ENCODE peak calls at places on chromosomes 3 and 15, in four cellular contexts. Q is A549, J is IMR-90, N is heart left ventricle. U is an unnamed sample.

GRCh38 chr3:156511987-156512677 is 42.8 kb downstream of the SSR3 start:
- DNase-seq in J (no peak), Q (no peak), N (no peak), U (no peak)

GRCh38 chr3:71444028-71444860 is 139.3 kb downstream of the FOXP1 start:
- DNase-seq in N (peak), J (peak), Q (no peak), U (peak)

GRCh38 chr15:95557226-95558046 is 773.1 kb upstream of the NR2F2 start:
- DNase-seq in J (peak), N (peak), Q (peak), U (peak)

GRCh38 chr3:181619897-181620296 is 91.8 kb upstream of the SOX2 start:
- DNase-seq in Q (no peak), J (no peak), N (no peak), U (no peak)

GRCh38 chr3:176914764-176915163 is 282.5 kb downstream of the TBL1XR1 start:
- DNase-seq in Q (no peak), J (no peak), N (no peak), U (no peak)

GRCh38 chr15:72599855-72600464 is 54.5 kb upstream of the GOLGA6B start:
- DNase-seq in N (no peak), J (peak), Q (peak), U (peak)

GRCh38 chr3:123758081-123758564 is 126.0 kb downstream of the MYLK start:
- DNase-seq in Q (peak), J (peak), N (no peak), U (no peak)

GRCh38 chr3:193344471-193344870 is 34.1 kb downstream of the ATP13A5 start:
- DNase-seq in J (no peak), N (no peak), Q (no peak), U (no peak)

GRCh38 chr3:16239776-16240175 is 25.0 kb downstream of the DPH3 start:
- DNase-seq in N (no peak), Q (no peak), J (peak), U (no peak)

GRCh38 chr3:161348791-161349400 is 22.4 kb downstream of the SPTSSB start:
- DNase-seq in J (no peak), Q (no peak), N (no peak), U (no peak)

GRCh38 chr15:46413799-46414198 is 779.0 kb downstream of the SQOR start:
- DNase-seq in J (peak), N (no peak), Q (no peak), U (no peak)

GRCh38 chr15:19899021-19899824 is 642.4 kb downstream of the GOLGA6L6 start:
- DNase-seq in N (no peak), J (no peak), Q (no peak), U (no peak)

GRCh38 chr3:49422379-49423248 is at the start of gene AMT:
- DNase-seq in N (peak), J (peak), Q (no peak), U (no peak)

DNA sequence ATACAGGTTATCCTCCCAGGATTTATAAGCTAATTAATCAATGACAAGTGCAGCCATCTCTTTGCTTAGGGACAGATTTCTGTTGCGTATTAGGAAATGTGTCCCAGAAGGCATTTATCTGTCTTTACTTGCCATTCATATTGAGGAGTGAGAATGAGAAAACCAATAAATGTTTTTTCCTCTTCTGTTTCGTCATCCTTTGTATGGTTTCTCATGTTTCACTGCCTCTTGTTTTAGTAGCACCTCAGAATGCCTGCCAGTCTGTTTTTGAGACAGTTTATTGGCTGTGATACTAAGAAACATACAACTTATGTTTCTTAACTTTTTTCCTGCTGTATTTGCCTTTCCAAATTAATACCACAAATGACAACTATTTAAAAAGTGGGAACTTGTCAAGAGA is 390.2 kb upstream of the GOLIM4 start:
- DNase-seq in Q (no peak), N (no peak), J (no peak), U (no peak)
- TF ChIP-seq POLR2A in Q (no peak), N (no peak), J (no peak), U (no peak)

GRCh38 chr15:58178668-58179067 is 40.5 kb downstream of the AQP9 start:
- DNase-seq in J (no peak), Q (no peak), N (no peak), U (no peak)

GRCh38 chr15:58179206-58179605 is 41.0 kb downstream of the AQP9 start:
- DNase-seq in N (no peak), J (peak), Q (no peak), U (no peak)

GRCh38 chr15:58175955-58176354 is 37.8 kb downstream of the AQP9 start:
- DNase-seq in Q (no peak), N (no peak), J (no peak), U (no peak)

GRCh38 chr15:58182460-58183163 is 44.4 kb downstream of the AQP9 start:
- DNase-seq in N (peak), Q (peak), J (peak), U (peak)

DNA sequence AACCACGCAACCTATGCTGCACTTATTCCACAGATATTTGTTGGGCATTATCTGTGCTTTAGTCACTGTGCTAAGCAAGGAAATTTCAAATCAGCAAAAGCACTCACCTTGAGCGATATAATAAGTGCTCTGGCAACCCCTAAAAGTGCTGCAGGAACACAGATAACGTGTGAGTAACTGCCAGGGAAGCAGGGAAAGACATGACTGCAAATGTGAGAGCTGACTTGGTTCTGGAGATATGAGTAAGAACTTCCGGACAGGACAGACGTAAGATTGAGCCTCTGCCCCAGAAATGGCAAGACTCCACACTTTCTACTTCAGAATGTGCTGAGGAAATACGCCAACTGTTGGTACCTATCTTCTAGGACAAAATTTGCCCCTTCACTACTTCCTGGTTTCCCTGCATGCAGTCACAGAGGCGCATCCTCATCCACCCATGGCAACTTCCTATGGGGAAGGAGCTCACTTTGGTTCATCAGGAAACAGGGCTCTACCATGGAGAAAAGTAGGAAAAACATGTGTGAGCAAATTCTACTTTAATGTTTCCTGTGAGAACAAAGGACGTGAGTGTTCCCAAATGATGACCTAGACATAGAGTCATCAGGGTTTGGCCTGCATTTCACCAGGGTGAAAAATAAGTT is 41.7 kb downstream of the AQP9 start:
- DNase-seq in J (peak), Q (no peak), N (no peak), U (no peak)
- TF ChIP-seq POLR2A in J (no peak), Q (no peak), N (no peak), U (no peak)

GRCh38 chr3:17742092-17742836 is at the start of gene TBC1D5:
- DNase-seq in Q (peak), J (peak), N (peak), U (peak)
- TF ChIP-seq POLR2A in Q (peak), J (peak), N (no peak), U (peak)

GRCh38 chr3:126267169-126267975 is 87.0 kb upstream of the ALDH1L1 start:
- DNase-seq in Q (peak), J (peak), N (peak), U (peak)
- TF ChIP-seq POLR2A in Q (no peak), J (no peak), N (no peak), U (no peak)

GRCh38 chr3:149221783-149222517 is at the start of gene CP:
- DNase-seq in N (no peak), J (no peak), Q (peak), U (no peak)
- TF ChIP-seq POLR2A in N (no peak), J (no peak), Q (no peak), U (no peak)